ENCODE peak calls at places on chromosomes 4 and X, in ten cellular contexts. One of them, this sample, is unnamed.

GRCh38 chr4:116926631-116927295 is 158.6 kb downstream of the TRAM1L1 start:
- DNase-seq in aorta: no peak
- DNase-seq in cardiac muscle cell: no peak
- DNase-seq in heart left ventricle: no peak
- DNase-seq in uterus: no peak
- DNase-seq in ovary: no peak
- DNase-seq in CD4-positive, alpha-beta T cell: no peak
- DNase-seq in Peyer's patch: no peak
- DNase-seq in mesendoderm: peak; percentile 23
- DNase-seq in brain microvascular endothelial cell: no peak
- DNase-seq in this sample: no peak

GRCh38 chr4:40924096-40924792 is 174.5 kb downstream of the NSUN7 start:
- DNase-seq in aorta: peak; percentile 93
- DNase-seq in cardiac muscle cell: peak; percentile 64
- DNase-seq in heart left ventricle: peak; percentile 50
- DNase-seq in uterus: peak; percentile 38
- DNase-seq in ovary: peak; percentile 56
- DNase-seq in CD4-positive, alpha-beta T cell: peak; percentile 46
- DNase-seq in Peyer's patch: peak; percentile 84
- DNase-seq in mesendoderm: peak; percentile 64
- DNase-seq in brain microvascular endothelial cell: peak; percentile 57
- DNase-seq in this sample: peak; percentile 6

GRCh38 chrX:130058667-130059066 is 51.6 kb downstream of the ELF4 start:
- DNase-seq in aorta: no peak
- DNase-seq in cardiac muscle cell: no peak
- DNase-seq in heart left ventricle: no peak
- DNase-seq in uterus: no peak
- DNase-seq in ovary: no peak
- DNase-seq in CD4-positive, alpha-beta T cell: no peak
- DNase-seq in Peyer's patch: no peak
- DNase-seq in mesendoderm: no peak
- DNase-seq in brain microvascular endothelial cell: no peak
- DNase-seq in this sample: no peak

GRCh38 chr4:76950052-76950845 is 697 bp downstream of the SEPTIN11 start:
- DNase-seq in aorta: peak; percentile 86
- DNase-seq in cardiac muscle cell: peak; percentile 54
- DNase-seq in heart left ventricle: peak; percentile 47
- DNase-seq in uterus: peak; percentile 53
- DNase-seq in ovary: peak; percentile 61
- DNase-seq in CD4-positive, alpha-beta T cell: peak; percentile 25
- DNase-seq in Peyer's patch: peak; percentile 87
- DNase-seq in mesendoderm: peak; percentile 57
- DNase-seq in brain microvascular endothelial cell: no peak
- DNase-seq in this sample: peak; percentile 26

GRCh38 chr4:125832161-125832560 is 517.4 kb downstream of the FAT4 start:
- DNase-seq in aorta: no peak
- DNase-seq in cardiac muscle cell: no peak
- DNase-seq in heart left ventricle: no peak
- DNase-seq in uterus: no peak
- DNase-seq in ovary: no peak
- DNase-seq in CD4-positive, alpha-beta T cell: no peak
- DNase-seq in Peyer's patch: no peak
- DNase-seq in mesendoderm: no peak
- DNase-seq in brain microvascular endothelial cell: no peak
- DNase-seq in this sample: no peak

GRCh38 chr4:38470708-38471262 is 193.2 kb upstream of the KLF3 start:
- DNase-seq in aorta: no peak
- DNase-seq in cardiac muscle cell: no peak
- DNase-seq in heart left ventricle: no peak
- DNase-seq in uterus: no peak
- DNase-seq in ovary: no peak
- DNase-seq in CD4-positive, alpha-beta T cell: no peak
- DNase-seq in Peyer's patch: no peak
- DNase-seq in mesendoderm: no peak
- DNase-seq in brain microvascular endothelial cell: no peak
- DNase-seq in this sample: no peak

GRCh38 chr4:16019666-16020065 is 56.7 kb upstream of the FGFBP2 start:
- DNase-seq in aorta: no peak
- DNase-seq in cardiac muscle cell: no peak
- DNase-seq in heart left ventricle: no peak
- DNase-seq in uterus: no peak
- DNase-seq in ovary: no peak
- DNase-seq in CD4-positive, alpha-beta T cell: no peak
- DNase-seq in Peyer's patch: no peak
- DNase-seq in mesendoderm: no peak
- DNase-seq in brain microvascular endothelial cell: no peak
- DNase-seq in this sample: no peak

GRCh38 chrX:12480956-12481355 is 310.3 kb upstream of the PRPS2 start:
- DNase-seq in aorta: no peak
- DNase-seq in cardiac muscle cell: no peak
- DNase-seq in heart left ventricle: no peak
- DNase-seq in uterus: no peak
- DNase-seq in ovary: no peak
- DNase-seq in CD4-positive, alpha-beta T cell: no peak
- DNase-seq in Peyer's patch: no peak
- DNase-seq in mesendoderm: peak; percentile 41
- DNase-seq in brain microvascular endothelial cell: no peak
- DNase-seq in this sample: no peak

GRCh38 chr4:101211146-101211553 is 136.2 kb downstream of the PPP3CA start:
- DNase-seq in aorta: no peak
- DNase-seq in cardiac muscle cell: no peak
- DNase-seq in heart left ventricle: no peak
- DNase-seq in uterus: no peak
- DNase-seq in ovary: no peak
- DNase-seq in CD4-positive, alpha-beta T cell: no peak
- DNase-seq in Peyer's patch: no peak
- DNase-seq in mesendoderm: peak; percentile 43
- DNase-seq in brain microvascular endothelial cell: no peak
- DNase-seq in this sample: no peak

DNA sequence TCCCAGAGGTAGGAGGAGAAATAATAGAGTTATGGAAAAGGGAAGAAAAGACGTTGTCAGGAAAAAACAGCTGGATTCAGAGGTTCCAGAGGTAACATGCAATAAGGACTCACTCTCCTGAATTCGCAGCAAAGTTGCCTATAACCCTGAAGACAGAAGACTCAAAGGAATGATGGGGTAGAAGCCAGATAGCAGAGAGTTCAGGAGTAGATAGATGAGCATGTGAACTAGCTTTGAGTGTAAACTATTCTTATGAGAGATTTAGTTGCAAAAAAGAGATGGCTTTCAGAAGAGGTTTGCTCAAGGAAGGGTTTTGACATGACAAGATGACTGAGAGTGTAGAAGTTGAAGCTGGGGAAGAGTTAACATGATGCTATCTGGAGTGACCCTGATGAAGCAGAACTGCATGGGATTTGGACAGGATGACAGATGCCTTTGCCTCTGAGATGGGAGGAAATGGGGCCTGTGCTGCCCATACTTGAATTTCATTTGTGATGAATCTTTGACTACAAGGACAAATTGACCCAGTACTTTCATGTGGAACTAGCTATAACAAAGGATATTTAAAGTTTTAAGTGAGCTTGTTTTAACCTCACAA is 73.9 kb downstream of the AMELX start:
- DNase-seq in aorta: no peak
- DNase-seq in cardiac muscle cell: no peak
- DNase-seq in heart left ventricle: no peak
- DNase-seq in uterus: no peak
- DNase-seq in ovary: no peak
- DNase-seq in CD4-positive, alpha-beta T cell: no peak
- DNase-seq in Peyer's patch: no peak
- DNase-seq in mesendoderm: no peak
- DNase-seq in brain microvascular endothelial cell: no peak
- DNase-seq in this sample: no peak
- H3K27ac ChIP-seq in aorta: no peak overlapping the region
- H3K27ac ChIP-seq in cardiac muscle cell: no peak overlapping the region
- H3K27ac ChIP-seq in heart left ventricle: no peak overlapping the region
- H3K27ac ChIP-seq in uterus: no peak overlapping the region
- H3K27ac ChIP-seq in ovary: no peak overlapping the region
- H3K27ac ChIP-seq in CD4-positive, alpha-beta T cell: no peak overlapping the region
- H3K27ac ChIP-seq in Peyer's patch: no peak overlapping the region
- H3K27ac ChIP-seq in mesendoderm: no peak overlapping the region
- H3K27ac ChIP-seq in brain microvascular endothelial cell: no peak overlapping the region
- H3K27ac ChIP-seq in this sample: no peak overlapping the region

GRCh38 chrX:120801426-120801825 is 74.2 kb downstream of the CT47B1 start:
- DNase-seq in aorta: no peak
- DNase-seq in cardiac muscle cell: no peak
- DNase-seq in heart left ventricle: no peak
- DNase-seq in uterus: no peak
- DNase-seq in ovary: no peak
- DNase-seq in CD4-positive, alpha-beta T cell: no peak
- DNase-seq in Peyer's patch: no peak
- DNase-seq in mesendoderm: no peak
- DNase-seq in brain microvascular endothelial cell: no peak
- DNase-seq in this sample: no peak
- H3K27ac ChIP-seq in aorta: no peak overlapping the region
- H3K27ac ChIP-seq in cardiac muscle cell: no peak overlapping the region
- H3K27ac ChIP-seq in heart left ventricle: no peak overlapping the region
- H3K27ac ChIP-seq in uterus: no peak overlapping the region
- H3K27ac ChIP-seq in ovary: no peak overlapping the region
- H3K27ac ChIP-seq in CD4-positive, alpha-beta T cell: no peak overlapping the region
- H3K27ac ChIP-seq in Peyer's patch: no peak overlapping the region
- H3K27ac ChIP-seq in mesendoderm: no peak overlapping the region
- H3K27ac ChIP-seq in brain microvascular endothelial cell: no peak overlapping the region
- H3K27ac ChIP-seq in this sample: no peak overlapping the region

GRCh38 chr4:5780831-5781480 is 70.0 kb downstream of the EVC start:
- DNase-seq in aorta: no peak
- DNase-seq in cardiac muscle cell: peak; percentile 35
- DNase-seq in heart left ventricle: no peak
- DNase-seq in uterus: no peak
- DNase-seq in ovary: no peak
- DNase-seq in CD4-positive, alpha-beta T cell: no peak
- DNase-seq in Peyer's patch: no peak
- DNase-seq in mesendoderm: no peak
- DNase-seq in brain microvascular endothelial cell: peak; percentile 24
- DNase-seq in this sample: no peak

GRCh38 chr4:5784960-5785611 is 74.1 kb downstream of the EVC start:
- DNase-seq in aorta: no peak
- DNase-seq in cardiac muscle cell: peak; percentile 20
- DNase-seq in heart left ventricle: no peak
- DNase-seq in uterus: no peak
- DNase-seq in ovary: no peak
- DNase-seq in CD4-positive, alpha-beta T cell: no peak
- DNase-seq in Peyer's patch: no peak
- DNase-seq in mesendoderm: peak; percentile 44
- DNase-seq in brain microvascular endothelial cell: no peak
- DNase-seq in this sample: no peak

GRCh38 chr4:5784021-5784420 is 73.0 kb downstream of the EVC start:
- DNase-seq in aorta: no peak
- DNase-seq in cardiac muscle cell: no peak
- DNase-seq in heart left ventricle: no peak
- DNase-seq in uterus: no peak
- DNase-seq in ovary: no peak
- DNase-seq in CD4-positive, alpha-beta T cell: no peak
- DNase-seq in Peyer's patch: no peak
- DNase-seq in mesendoderm: no peak
- DNase-seq in brain microvascular endothelial cell: no peak
- DNase-seq in this sample: no peak

GRCh38 chr4:5782829-5783476 is 72.0 kb downstream of the EVC start:
- DNase-seq in aorta: no peak
- DNase-seq in cardiac muscle cell: no peak
- DNase-seq in heart left ventricle: no peak
- DNase-seq in uterus: no peak
- DNase-seq in ovary: no peak
- DNase-seq in CD4-positive, alpha-beta T cell: no peak
- DNase-seq in Peyer's patch: no peak
- DNase-seq in mesendoderm: no peak
- DNase-seq in brain microvascular endothelial cell: no peak
- DNase-seq in this sample: no peak

GRCh38 chr4:5783486-5783885 is 72.5 kb downstream of the EVC start:
- DNase-seq in aorta: no peak
- DNase-seq in cardiac muscle cell: no peak
- DNase-seq in heart left ventricle: no peak
- DNase-seq in uterus: no peak
- DNase-seq in ovary: no peak
- DNase-seq in CD4-positive, alpha-beta T cell: no peak
- DNase-seq in Peyer's patch: no peak
- DNase-seq in mesendoderm: no peak
- DNase-seq in brain microvascular endothelial cell: no peak
- DNase-seq in this sample: no peak
- H3K27ac ChIP-seq in aorta: no peak overlapping the region
- H3K27ac ChIP-seq in cardiac muscle cell: no peak overlapping the region
- H3K27ac ChIP-seq in heart left ventricle: no peak overlapping the region
- H3K27ac ChIP-seq in uterus: no peak overlapping the region
- H3K27ac ChIP-seq in ovary: no peak overlapping the region
- H3K27ac ChIP-seq in CD4-positive, alpha-beta T cell: no peak overlapping the region
- H3K27ac ChIP-seq in Peyer's patch: no peak overlapping the region
- H3K27ac ChIP-seq in mesendoderm: no peak overlapping the region
- H3K27ac ChIP-seq in brain microvascular endothelial cell: no peak overlapping the region
- H3K27ac ChIP-seq in this sample: no peak overlapping the region

GRCh38 chr4:113697429-113697828 is 64.1 kb downstream of the CAMK2D start:
- DNase-seq in aorta: no peak
- DNase-seq in cardiac muscle cell: no peak
- DNase-seq in heart left ventricle: no peak
- DNase-seq in uterus: no peak
- DNase-seq in ovary: no peak
- DNase-seq in CD4-positive, alpha-beta T cell: no peak
- DNase-seq in Peyer's patch: no peak
- DNase-seq in mesendoderm: no peak
- DNase-seq in brain microvascular endothelial cell: no peak
- DNase-seq in this sample: no peak

GRCh38 chr4:113695328-113696169 is 66.0 kb downstream of the CAMK2D start:
- DNase-seq in aorta: no peak
- DNase-seq in cardiac muscle cell: peak; percentile 43
- DNase-seq in heart left ventricle: no peak
- DNase-seq in uterus: no peak
- DNase-seq in ovary: no peak
- DNase-seq in CD4-positive, alpha-beta T cell: no peak
- DNase-seq in Peyer's patch: no peak
- DNase-seq in mesendoderm: peak; percentile 62
- DNase-seq in brain microvascular endothelial cell: peak; percentile 85
- DNase-seq in this sample: no peak

GRCh38 chr4:113701156-113701555 is 60.4 kb downstream of the CAMK2D start:
- DNase-seq in aorta: no peak
- DNase-seq in cardiac muscle cell: no peak
- DNase-seq in heart left ventricle: no peak
- DNase-seq in uterus: no peak
- DNase-seq in ovary: no peak
- DNase-seq in CD4-positive, alpha-beta T cell: no peak
- DNase-seq in Peyer's patch: no peak
- DNase-seq in mesendoderm: peak; percentile 18
- DNase-seq in brain microvascular endothelial cell: no peak
- DNase-seq in this sample: no peak

GRCh38 chr4:113699772-113700171 is 61.8 kb downstream of the CAMK2D start:
- DNase-seq in aorta: no peak
- DNase-seq in cardiac muscle cell: no peak
- DNase-seq in heart left ventricle: no peak
- DNase-seq in uterus: no peak
- DNase-seq in ovary: no peak
- DNase-seq in CD4-positive, alpha-beta T cell: no peak
- DNase-seq in Peyer's patch: no peak
- DNase-seq in mesendoderm: no peak
- DNase-seq in brain microvascular endothelial cell: no peak
- DNase-seq in this sample: no peak

GRCh38 chr4:113700602-113701150 is 60.9 kb downstream of the CAMK2D start:
- DNase-seq in aorta: no peak
- DNase-seq in cardiac muscle cell: no peak
- DNase-seq in heart left ventricle: no peak
- DNase-seq in uterus: no peak
- DNase-seq in ovary: no peak
- DNase-seq in CD4-positive, alpha-beta T cell: no peak
- DNase-seq in Peyer's patch: no peak
- DNase-seq in mesendoderm: no peak
- DNase-seq in brain microvascular endothelial cell: no peak
- DNase-seq in this sample: no peak
- H3K27ac ChIP-seq in aorta: no peak overlapping the region
- H3K27ac ChIP-seq in cardiac muscle cell: no peak overlapping the region
- H3K27ac ChIP-seq in heart left ventricle: no peak overlapping the region
- H3K27ac ChIP-seq in uterus: no peak overlapping the region
- H3K27ac ChIP-seq in ovary: no peak overlapping the region
- H3K27ac ChIP-seq in CD4-positive, alpha-beta T cell: no peak overlapping the region
- H3K27ac ChIP-seq in Peyer's patch: no peak overlapping the region
- H3K27ac ChIP-seq in mesendoderm: no peak overlapping the region
- H3K27ac ChIP-seq in brain microvascular endothelial cell: no peak overlapping the region
- H3K27ac ChIP-seq in this sample: no peak overlapping the region

This sample was measured in substantia nigra.